ENCODE peak calls at places on chromosomes 1 and 21, in six cellular contexts. M is HepG2, T is tibial nerve, V is ovary, Z is endothelial cell of umbilical vein, S is adrenal gland. E is an unnamed sample.

GRCh38 chr1:234968470-234968869 is 160.2 kb downstream of the TOMM20 start:
- DNase-seq in M (no peak), T (no peak), V (peak; percentile 31), Z (no peak), S (no peak), E (no peak)

GRCh38 chr1:20634065-20634593 is 871 bp downstream of the PINK1 start:
- DNase-seq in M (no peak), T (no peak), V (no peak), Z (no peak), S (no peak), E (no peak)

GRCh38 chr1:156493154-156493631 is 7.4 kb downstream of the MEF2D start:
- DNase-seq in M (no peak), T (no peak), V (no peak), Z (no peak), S (peak; percentile 59), E (no peak)

GRCh38 chr1:94055459-94056122 is 65.4 kb downstream of the ABCA4 start:
- DNase-seq in M (no peak), T (no peak), V (no peak), Z (no peak), S (no peak), E (no peak)

GRCh38 chr1:214280386-214281029 is 451 bp upstream of the SMYD2 start:
- DNase-seq in M (peak; percentile 55), T (peak; percentile 27), V (peak; percentile 42), Z (peak; percentile 48), S (peak; percentile 36), E (peak; percentile 57)

GRCh38 chr1:46067652-46068051 is 64.8 kb downstream of the PIK3R3 start:
- DNase-seq in M (no peak), T (no peak), V (no peak), Z (no peak), S (no peak), E (no peak)

GRCh38 chr1:205907794-205908193 is 35.5 kb downstream of the SLC26A9 start:
- DNase-seq in M (no peak), T (no peak), V (no peak), Z (peak; percentile 46), S (no peak), E (no peak)

GRCh38 chr1:225368036-225368552 is 59.7 kb downstream of the LBR start:
- DNase-seq in M (no peak), T (no peak), V (no peak), Z (no peak), S (no peak), E (no peak)

GRCh38 chr1:158952416-158952815 is 21.1 kb downstream of the PYHIN1 start:
- DNase-seq in M (no peak), T (no peak), V (no peak), Z (no peak), S (no peak), E (no peak)

GRCh38 chr1:236018885-236019453 is 45.9 kb downstream of the NID1 start:
- DNase-seq in M (no peak), T (peak; percentile 88), V (peak; percentile 92), Z (no peak), S (peak; percentile 55), E (peak; percentile 86)

GRCh38 chr1:203717120-203717519 is 47.9 kb upstream of the LAX1 start:
- DNase-seq in M (no peak), T (no peak), V (no peak), Z (no peak), S (no peak), E (no peak)

GRCh38 chr1:30690115-30690645 is 33.2 kb downstream of the MATN1 start:
- DNase-seq in M (no peak), T (no peak), V (no peak), Z (no peak), S (no peak), E (no peak)

GRCh38 chr21:17045214-17045835 is 467.5 kb upstream of the CXADR start:
- DNase-seq in M (no peak), T (no peak), V (no peak), Z (peak; percentile 37), S (no peak), E (no peak)

GRCh38 chr1:27971674-27972073 is 11.9 kb downstream of the XKR8 start:
- DNase-seq in M (no peak), T (peak; percentile 49), V (no peak), Z (no peak), S (no peak), E (peak; percentile 25)

GRCh38 chr1:46134660-46135331 is 2.4 kb upstream of the PIK3R3 start:
- DNase-seq in M (no peak), T (no peak), V (no peak), Z (peak; percentile 21), S (peak; percentile 43), E (no peak)

GRCh38 chr1:3146458-3146857 is 77.5 kb downstream of the PRDM16 start:
- DNase-seq in M (no peak), T (no peak), V (no peak), Z (no peak), S (no peak), E (no peak)

GRCh38 chr1:210438928-210439841 is 110.5 kb downstream of the HHAT start:
- DNase-seq in M (no peak), T (no peak), V (no peak), Z (peak; percentile 34), S (no peak), E (no peak)

GRCh38 chr1:180167021-180167701 is 12.5 kb downstream of the QSOX1 start:
- DNase-seq in M (no peak), T (no peak), V (peak; percentile 55), Z (peak; percentile 40), S (no peak), E (no peak)

GRCh38 chr1:54777011-54777410 is 12.7 kb upstream of the PARS2 start:
- DNase-seq in M (no peak), T (no peak), V (no peak), Z (no peak), S (no peak), E (no peak)

GRCh38 chr1:155241851-155242264 is 13.4 kb downstream of the ENTREP3 start:
- DNase-seq in M (no peak), T (no peak), V (no peak), Z (no peak), S (no peak), E (no peak)

GRCh38 chr1:206508956-206509355 is 1.6 kb downstream of the RASSF5 start:
- DNase-seq in M (no peak), T (no peak), V (no peak), Z (no peak), S (peak; percentile 32), E (no peak)

GRCh38 chr1:233587958-233588799 is 25.7 kb upstream of the KCNK1 start:
- DNase-seq in M (no peak), T (no peak), V (no peak), Z (no peak), S (peak; percentile 13), E (no peak)

DNA sequence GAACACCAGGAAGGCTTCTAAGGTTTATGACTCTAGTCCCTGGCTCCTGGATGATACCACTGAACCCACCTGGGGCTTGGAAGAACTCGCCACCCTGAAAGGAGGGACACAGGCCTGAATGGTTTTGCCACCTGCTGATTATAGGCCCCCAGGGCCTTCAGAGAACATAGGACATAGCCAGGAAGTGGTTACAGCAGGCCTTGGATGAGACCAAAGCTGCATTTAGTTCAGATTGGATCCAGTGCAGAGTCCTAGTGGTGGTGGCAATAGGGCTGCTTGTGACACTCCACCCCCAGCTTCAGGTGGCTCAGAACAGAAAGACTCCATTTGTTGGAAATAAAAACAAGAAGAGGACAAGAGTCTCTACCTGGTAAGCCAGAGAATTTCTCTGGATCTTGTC is 101.6 kb upstream of the PLPPR5 start:
- DNase-seq in M (no peak), T (no peak), V (no peak), Z (no peak), S (no peak), E (no peak)
- TF ChIP-seq POLR2A in M (no peak), T (no peak), V (no peak), Z (no peak), S (no peak), E (no peak)

DNA sequence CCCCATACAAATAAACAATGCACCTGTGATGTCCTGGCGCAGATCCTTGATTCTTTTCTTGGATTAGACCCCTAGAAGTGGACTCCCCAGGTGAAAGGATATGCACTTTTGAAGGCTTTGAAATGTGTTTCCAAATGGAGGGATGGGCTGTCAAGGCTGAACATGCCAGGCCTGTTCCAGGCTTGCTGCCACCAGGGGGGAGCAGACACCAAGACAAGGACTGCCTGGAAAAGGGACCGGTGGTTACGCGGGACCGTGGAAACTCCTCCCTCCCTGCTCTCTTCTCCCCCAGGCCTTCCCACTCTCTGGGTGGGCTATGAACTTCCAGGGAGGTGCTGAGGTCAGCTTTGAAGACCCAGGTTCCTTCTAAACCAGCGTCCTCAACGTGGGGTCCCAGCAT is 12.7 kb downstream of the C1QB start:
- DNase-seq in M (no peak), T (no peak), V (no peak), Z (peak; percentile 47), S (no peak), E (no peak)
- TF ChIP-seq CTCF in M (peak; percentile 70), T (no peak), V (peak; percentile 9), Z (peak; percentile 79), S (no peak), E (no peak)

GRCh38 chr1:10966233-10966632 is 46.2 kb upstream of the TARDBP start:
- DNase-seq in M (no peak), T (no peak), V (no peak), Z (no peak), S (no peak), E (no peak)

GRCh38 chr1:10968411-10968826 is 44.0 kb upstream of the TARDBP start:
- DNase-seq in M (no peak), T (no peak), V (no peak), Z (no peak), S (peak; percentile 41), E (no peak)

GRCh38 chr1:10967105-10967504 is 45.3 kb upstream of the TARDBP start:
- DNase-seq in M (no peak), T (no peak), V (no peak), Z (no peak), S (no peak), E (no peak)

GRCh38 chr1:10962483-10962882 is 50.0 kb upstream of the TARDBP start:
- DNase-seq in M (no peak), T (no peak), V (no peak), Z (no peak), S (no peak), E (no peak)

DNA sequence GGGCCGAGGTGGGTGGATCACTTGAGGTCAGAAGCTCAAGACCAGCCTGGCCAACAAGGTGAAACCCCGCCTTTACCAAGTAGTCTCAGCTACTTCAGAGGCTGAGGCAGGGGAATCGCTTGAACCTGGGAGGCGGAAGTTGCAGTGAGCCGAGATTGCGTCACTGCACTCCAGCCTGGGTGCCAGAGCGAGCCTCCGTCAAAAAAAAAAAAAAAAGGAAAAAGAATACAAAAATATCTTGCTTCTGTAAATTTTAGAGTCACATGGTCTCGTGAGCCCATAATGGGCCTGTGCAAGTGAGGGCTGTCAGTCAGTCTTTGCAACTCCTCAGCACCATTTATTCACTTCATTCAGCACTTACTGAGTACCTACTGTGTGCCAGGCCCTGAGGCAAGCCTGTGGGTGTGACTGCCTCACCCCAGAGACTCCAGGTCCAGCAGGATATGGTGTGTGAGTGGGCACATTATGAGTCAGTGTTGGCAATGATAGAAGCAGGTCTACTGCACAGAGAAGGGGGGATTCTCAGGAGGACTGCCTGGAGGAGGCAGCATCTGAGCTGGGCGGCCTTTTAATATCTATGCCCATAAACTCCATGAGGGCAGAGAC is 46.7 kb upstream of the TARDBP start:
- DNase-seq in M (no peak), T (no peak), V (peak; percentile 37), Z (no peak), S (no peak), E (no peak)
- H3K4me1 ChIP-seq in M (peaks cover 46% of the 10 kb centered on the region), T (peaks cover 5% of the 10 kb centered on the region), V (peaks cover 3% of the 10 kb centered on the region), Z (no peaks in the 10 kb centered on the region), S (no peaks in the 10 kb centered on the region), E (peaks cover 17% of the 10 kb centered on the region)

GRCh38 chr1:45059829-45060228 is 47.8 kb downstream of the UROD start:
- DNase-seq in M (no peak), T (no peak), V (no peak), Z (no peak), S (no peak), E (no peak)
- TF ChIP-seq POLR2A in M (no peak), T (no peak), V (no peak), Z (no peak), S (no peak), E (no peak)

GRCh38 chr1:62358974-62359373 is 39.7 kb upstream of the KANK4 start:
- DNase-seq in M (no peak), T (no peak), V (no peak), Z (no peak), S (no peak), E (no peak)
- TF ChIP-seq CTCF in M (no peak), T (no peak), V (no peak), Z (no peak), S (no peak), E (no peak)

E was measured in right lobe of liver.